ENCODE peak calls at places on chromosomes 1 and 21, in six cellular contexts. One of them, this sample, is unnamed.

GRCh38 chr1:184905601-184906322 is 68.5 kb downstream of the NIBAN1 start:
- DNase-seq in SK-N-SH: no peak
- DNase-seq in suprapubic skin: no peak
- DNase-seq in left lung: no peak
- DNase-seq in HL-60: no peak
- DNase-seq in heart right ventricle: no peak
- DNase-seq in this sample: no peak

GRCh38 chr21:32190491-32191144 is 88.2 kb downstream of the MIS18A start:
- DNase-seq in SK-N-SH: no peak
- DNase-seq in suprapubic skin: peak
- DNase-seq in left lung: no peak
- DNase-seq in HL-60: no peak
- DNase-seq in heart right ventricle: no peak
- DNase-seq in this sample: peak

GRCh38 chr1:19096036-19096833 is 113.8 kb downstream of the UBR4 start:
- DNase-seq in SK-N-SH: peak
- DNase-seq in suprapubic skin: no peak
- DNase-seq in left lung: no peak
- DNase-seq in HL-60: no peak
- DNase-seq in heart right ventricle: peak
- DNase-seq in this sample: no peak

GRCh38 chr1:172286629-172287076 is 133.8 kb upstream of the C1orf105 start:
- DNase-seq in SK-N-SH: no peak
- DNase-seq in suprapubic skin: no peak
- DNase-seq in left lung: no peak
- DNase-seq in HL-60: no peak
- DNase-seq in heart right ventricle: no peak
- DNase-seq in this sample: no peak

GRCh38 chr1:227944931-227945890 is 2.5 kb downstream of the WNT9A start:
- DNase-seq in SK-N-SH: peak
- DNase-seq in suprapubic skin: peak
- DNase-seq in left lung: peak
- DNase-seq in HL-60: no peak
- DNase-seq in heart right ventricle: no peak
- DNase-seq in this sample: no peak

GRCh38 chr1:201399352-201400126 is 415 bp upstream of the LAD1 start:
- DNase-seq in SK-N-SH: no peak
- DNase-seq in suprapubic skin: no peak
- DNase-seq in left lung: peak
- DNase-seq in HL-60: no peak
- DNase-seq in heart right ventricle: no peak
- DNase-seq in this sample: no peak

GRCh38 chr1:221732052-221732451 is 9.8 kb downstream of the DUSP10 start:
- DNase-seq in SK-N-SH: no peak
- DNase-seq in suprapubic skin: no peak
- DNase-seq in left lung: no peak
- DNase-seq in HL-60: no peak
- DNase-seq in heart right ventricle: no peak
- DNase-seq in this sample: no peak

GRCh38 chr1:36085686-36086526 is 2.0 kb downstream of the TEKT2 start:
- DNase-seq in SK-N-SH: no peak
- DNase-seq in suprapubic skin: no peak
- DNase-seq in left lung: peak
- DNase-seq in HL-60: no peak
- DNase-seq in heart right ventricle: no peak
- DNase-seq in this sample: no peak

GRCh38 chr1:8858112-8858668 is 20.3 kb downstream of the ENO1 start:
- DNase-seq in SK-N-SH: no peak
- DNase-seq in suprapubic skin: no peak
- DNase-seq in left lung: peak
- DNase-seq in HL-60: no peak
- DNase-seq in heart right ventricle: no peak
- DNase-seq in this sample: no peak

GRCh38 chr1:19799877-19800804 is at the start of gene TMCO4:
- DNase-seq in SK-N-SH: peak
- DNase-seq in suprapubic skin: peak
- DNase-seq in left lung: peak
- DNase-seq in HL-60: no peak
- DNase-seq in heart right ventricle: peak
- DNase-seq in this sample: no peak

GRCh38 chr1:201884472-201884871 is 4.2 kb upstream of the SHISA4 start:
- DNase-seq in SK-N-SH: no peak
- DNase-seq in suprapubic skin: no peak
- DNase-seq in left lung: no peak
- DNase-seq in HL-60: no peak
- DNase-seq in heart right ventricle: peak
- DNase-seq in this sample: no peak

GRCh38 chr1:40704817-40705733 is 13.6 kb downstream of the NFYC start:
- DNase-seq in SK-N-SH: no peak
- DNase-seq in suprapubic skin: no peak
- DNase-seq in left lung: no peak
- DNase-seq in HL-60: no peak
- DNase-seq in heart right ventricle: no peak
- DNase-seq in this sample: no peak

GRCh38 chr21:46082638-46083270 is 15.2 kb upstream of the COL6A2 start:
- DNase-seq in SK-N-SH: no peak
- DNase-seq in suprapubic skin: no peak
- DNase-seq in left lung: peak
- DNase-seq in HL-60: no peak
- DNase-seq in heart right ventricle: no peak
- DNase-seq in this sample: no peak

GRCh38 chr1:180033387-180033786 is 78.8 kb downstream of the CEP350 start:
- DNase-seq in SK-N-SH: no peak
- DNase-seq in suprapubic skin: no peak
- DNase-seq in left lung: no peak
- DNase-seq in HL-60: no peak
- DNase-seq in heart right ventricle: no peak
- DNase-seq in this sample: no peak

GRCh38 chr1:17168480-17168878 is 36.4 kb upstream of the PADI1 start:
- DNase-seq in SK-N-SH: no peak
- DNase-seq in suprapubic skin: no peak
- DNase-seq in left lung: no peak
- DNase-seq in HL-60: no peak
- DNase-seq in heart right ventricle: no peak
- DNase-seq in this sample: no peak

GRCh38 chr1:43864111-43865045 is 69.2 kb upstream of the ARTN start:
- DNase-seq in SK-N-SH: no peak
- DNase-seq in suprapubic skin: no peak
- DNase-seq in left lung: no peak
- DNase-seq in HL-60: no peak
- DNase-seq in heart right ventricle: no peak
- DNase-seq in this sample: no peak

GRCh38 chr1:90591970-90592356 is 125.1 kb downstream of the BARHL2 start:
- DNase-seq in SK-N-SH: no peak
- DNase-seq in suprapubic skin: no peak
- DNase-seq in left lung: no peak
- DNase-seq in HL-60: no peak
- DNase-seq in heart right ventricle: no peak
- DNase-seq in this sample: no peak

GRCh38 chr1:181396171-181396670 is 87.1 kb upstream of the CACNA1E start:
- DNase-seq in SK-N-SH: no peak
- DNase-seq in suprapubic skin: no peak
- DNase-seq in left lung: no peak
- DNase-seq in HL-60: no peak
- DNase-seq in heart right ventricle: no peak
- DNase-seq in this sample: no peak

GRCh38 chr1:94674876-94675275 is 133.3 kb upstream of the F3 start:
- DNase-seq in SK-N-SH: no peak
- DNase-seq in suprapubic skin: no peak
- DNase-seq in left lung: no peak
- DNase-seq in HL-60: no peak
- DNase-seq in heart right ventricle: no peak
- DNase-seq in this sample: no peak

GRCh38 chr1:232039303-232039702 is 412.7 kb downstream of the DISC1 start:
- DNase-seq in SK-N-SH: no peak
- DNase-seq in suprapubic skin: no peak
- DNase-seq in left lung: no peak
- DNase-seq in HL-60: no peak
- DNase-seq in heart right ventricle: no peak
- DNase-seq in this sample: no peak

GRCh38 chr1:232038704-232039103 is 412.1 kb downstream of the DISC1 start:
- DNase-seq in SK-N-SH: no peak
- DNase-seq in suprapubic skin: no peak
- DNase-seq in left lung: no peak
- DNase-seq in HL-60: no peak
- DNase-seq in heart right ventricle: no peak
- DNase-seq in this sample: no peak

GRCh38 chr1:232037774-232038388 is 411.3 kb downstream of the DISC1 start:
- DNase-seq in SK-N-SH: no peak
- DNase-seq in suprapubic skin: no peak
- DNase-seq in left lung: no peak
- DNase-seq in HL-60: no peak
- DNase-seq in heart right ventricle: no peak
- DNase-seq in this sample: no peak

GRCh38 chr1:232034547-232034946 is 408.0 kb downstream of the DISC1 start:
- DNase-seq in SK-N-SH: no peak
- DNase-seq in suprapubic skin: no peak
- DNase-seq in left lung: no peak
- DNase-seq in HL-60: no peak
- DNase-seq in heart right ventricle: no peak
- DNase-seq in this sample: no peak

GRCh38 chr1:232036161-232036942 is 409.8 kb downstream of the DISC1 start:
- DNase-seq in SK-N-SH: no peak
- DNase-seq in suprapubic skin: no peak
- DNase-seq in left lung: no peak
- DNase-seq in HL-60: no peak
- DNase-seq in heart right ventricle: no peak
- DNase-seq in this sample: no peak
- TF ChIP-seq CTCF in SK-N-SH: no peak
- TF ChIP-seq CTCF in suprapubic skin: no peak
- TF ChIP-seq CTCF in left lung: no peak
- TF ChIP-seq CTCF in HL-60: no peak
- TF ChIP-seq CTCF in heart right ventricle: no peak
- TF ChIP-seq CTCF in this sample: no peak

GRCh38 chr1:241612533-241613505 is 27.4 kb downstream of the CHML start:
- DNase-seq in SK-N-SH: no peak
- DNase-seq in suprapubic skin: no peak
- DNase-seq in left lung: no peak
- DNase-seq in HL-60: no peak
- DNase-seq in heart right ventricle: no peak
- DNase-seq in this sample: no peak
- H3K4me3 ChIP-seq in SK-N-SH: no peak
- H3K4me3 ChIP-seq in suprapubic skin: no peak
- H3K4me3 ChIP-seq in left lung: no peak
- H3K4me3 ChIP-seq in HL-60: no peak
- H3K4me3 ChIP-seq in heart right ventricle: no peak
- H3K4me3 ChIP-seq in this sample: no peak

GRCh38 chr1:70286453-70286852 is 65.3 kb downstream of the SRSF11 start:
- DNase-seq in SK-N-SH: no peak
- DNase-seq in suprapubic skin: no peak
- DNase-seq in left lung: no peak
- DNase-seq in HL-60: no peak
- DNase-seq in heart right ventricle: no peak
- DNase-seq in this sample: no peak

GRCh38 chr1:70288171-70288570 is 66.4 kb downstream of the ANKRD13C start:
- DNase-seq in SK-N-SH: no peak
- DNase-seq in suprapubic skin: no peak
- DNase-seq in left lung: no peak
- DNase-seq in HL-60: no peak
- DNase-seq in heart right ventricle: no peak
- DNase-seq in this sample: no peak

GRCh38 chr1:70293186-70293843 is 61.2 kb downstream of the ANKRD13C start:
- DNase-seq in SK-N-SH: no peak
- DNase-seq in suprapubic skin: no peak
- DNase-seq in left lung: no peak
- DNase-seq in HL-60: no peak
- DNase-seq in heart right ventricle: no peak
- DNase-seq in this sample: no peak

GRCh38 chr1:70295737-70296136 is 58.8 kb downstream of the ANKRD13C start:
- DNase-seq in SK-N-SH: no peak
- DNase-seq in suprapubic skin: no peak
- DNase-seq in left lung: no peak
- DNase-seq in HL-60: no peak
- DNase-seq in heart right ventricle: no peak
- DNase-seq in this sample: no peak

DNA sequence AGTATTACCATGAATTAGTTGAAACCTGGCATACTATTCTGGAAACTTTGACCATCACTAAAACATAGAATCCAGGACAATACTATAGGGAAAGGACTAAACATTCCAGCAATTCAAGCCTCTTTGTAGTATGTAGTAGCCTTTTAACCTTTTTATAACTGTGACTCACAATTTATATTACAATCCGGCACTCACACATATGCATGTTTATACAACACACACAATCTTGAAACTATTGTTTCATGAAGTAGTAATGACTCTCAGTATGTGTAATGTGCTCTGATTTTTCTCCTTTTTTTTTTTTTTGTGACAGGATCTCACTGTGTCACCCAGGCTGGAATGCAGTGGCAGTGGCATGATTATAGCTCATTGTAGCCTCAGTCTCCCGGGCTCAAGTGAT is 64.3 kb downstream of the ANKRD13C start:
- DNase-seq in SK-N-SH: no peak
- DNase-seq in suprapubic skin: no peak
- DNase-seq in left lung: no peak
- DNase-seq in HL-60: no peak
- DNase-seq in heart right ventricle: no peak
- DNase-seq in this sample: no peak
- TF ChIP-seq CTCF in SK-N-SH: no peak
- TF ChIP-seq CTCF in suprapubic skin: no peak
- TF ChIP-seq CTCF in left lung: no peak
- TF ChIP-seq CTCF in HL-60: no peak
- TF ChIP-seq CTCF in heart right ventricle: no peak
- TF ChIP-seq CTCF in this sample: no peak

GRCh38 chr1:24932284-24932683 is 2.2 kb upstream of the RUNX3 start:
- DNase-seq in SK-N-SH: peak
- DNase-seq in suprapubic skin: no peak
- DNase-seq in left lung: peak
- DNase-seq in HL-60: no peak
- DNase-seq in heart right ventricle: peak
- DNase-seq in this sample: no peak
- H3K4me3 ChIP-seq in SK-N-SH: peak
- H3K4me3 ChIP-seq in suprapubic skin: peak
- H3K4me3 ChIP-seq in left lung: peak
- H3K4me3 ChIP-seq in HL-60: no peak
- H3K4me3 ChIP-seq in heart right ventricle: peak
- H3K4me3 ChIP-seq in this sample: no peak

DNA sequence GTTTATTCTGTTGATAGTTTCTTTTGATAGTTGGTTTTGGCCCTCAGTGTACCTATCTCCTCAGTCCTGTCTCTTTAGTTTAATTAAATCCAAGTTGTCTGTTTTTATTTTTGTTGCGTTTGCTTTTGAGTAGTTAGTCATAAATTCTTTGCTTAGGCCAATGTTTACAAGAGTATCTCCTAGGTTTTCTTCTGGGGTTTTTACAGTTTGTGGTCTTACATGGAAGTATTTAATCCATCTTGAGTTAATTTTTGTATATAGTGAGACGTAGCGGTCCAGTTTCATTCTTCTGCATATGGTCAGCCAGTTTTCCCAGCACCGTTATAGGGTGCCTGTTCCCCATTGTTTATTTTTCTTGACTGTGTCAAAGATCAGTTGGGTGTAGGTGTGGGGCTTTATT is 139.4 kb downstream of the POU2F1 start:
- DNase-seq in SK-N-SH: no peak
- DNase-seq in suprapubic skin: no peak
- DNase-seq in left lung: no peak
- DNase-seq in HL-60: no peak
- DNase-seq in heart right ventricle: no peak
- DNase-seq in this sample: no peak
- TF ChIP-seq CTCF in SK-N-SH: no peak
- TF ChIP-seq CTCF in suprapubic skin: no peak
- TF ChIP-seq CTCF in left lung: no peak
- TF ChIP-seq CTCF in HL-60: no peak
- TF ChIP-seq CTCF in heart right ventricle: no peak
- TF ChIP-seq CTCF in this sample: no peak

GRCh38 chr1:26694185-26694572 is 1.6 kb upstream of the ARID1A start:
- DNase-seq in SK-N-SH: no peak
- DNase-seq in suprapubic skin: no peak
- DNase-seq in left lung: no peak
- DNase-seq in HL-60: no peak
- DNase-seq in heart right ventricle: no peak
- DNase-seq in this sample: no peak
- H3K4me3 ChIP-seq in SK-N-SH: no peak
- H3K4me3 ChIP-seq in suprapubic skin: peak
- H3K4me3 ChIP-seq in left lung: peak
- H3K4me3 ChIP-seq in HL-60: no peak
- H3K4me3 ChIP-seq in heart right ventricle: no peak
- H3K4me3 ChIP-seq in this sample: peak